ENCODE peak calls at places on chromosomes 11 and 22, in four cellular contexts. T is AG09319, Q is cardiac fibroblast, H is RPMI8226. F is an unnamed sample.

GRCh38 chr11:106276126-106276525 is 198.7 kb downstream of the AASDHPPT start:
- DNase-seq in T (no peak), Q (peak; percentile 59), H (no peak), F (no peak)

GRCh38 chr22:31852691-31853370 is 91.5 kb upstream of the YWHAH start:
- DNase-seq in T (no peak), Q (no peak), H (no peak), F (no peak)

GRCh38 chr11:75400110-75400865 is 970 bp downstream of the RPS3 start:
- DNase-seq in T (no peak), Q (peak; percentile 41), H (peak; percentile 35), F (no peak)

GRCh38 chr11:72223615-72224586 is 666 bp upstream of the INPPL1 start:
- DNase-seq in T (no peak), Q (peak; percentile 69), H (peak; percentile 51), F (peak; percentile 50)

GRCh38 chr11:114027396-114027795 is 32.1 kb upstream of the ZBTB16 start:
- DNase-seq in T (no peak), Q (no peak), H (no peak), F (no peak)

GRCh38 chr11:14179126-14179820 is 179.7 kb downstream of the RRAS2 start:
- DNase-seq in T (peak; percentile 96), Q (peak; percentile 26), H (no peak), F (no peak)

GRCh38 chr11:75031224-75031753 is 42.6 kb downstream of the NEU3 start:
- DNase-seq in T (no peak), Q (peak; percentile 92), H (no peak), F (no peak)

GRCh38 chr11:128226106-128226716 is 361.1 kb downstream of the ETS1 start:
- DNase-seq in T (no peak), Q (no peak), H (no peak), F (no peak)

GRCh38 chr11:112421854-112422253 is 161.2 kb upstream of the PLET1 start:
- DNase-seq in T (no peak), Q (no peak), H (no peak), F (no peak)

GRCh38 chr11:125224391-125225015 is 60.0 kb downstream of the PKNOX2 start:
- DNase-seq in T (no peak), Q (peak; percentile 51), H (no peak), F (no peak)

GRCh38 chr11:132050577-132051180 is 680.3 kb downstream of the NTM start:
- DNase-seq in T (no peak), Q (no peak), H (no peak), F (no peak)

GRCh38 chr11:5591613-5592012 is 4.8 kb upstream of the TRIM6 start:
- DNase-seq in T (no peak), Q (no peak), H (no peak), F (no peak)

GRCh38 chr22:45420011-45420410 is 6.5 kb downstream of the RIBC2 start:
- DNase-seq in T (no peak), Q (no peak), H (no peak), F (no peak)

GRCh38 chr11:116563713-116564050 is 209.1 kb downstream of the BUD13 start:
- DNase-seq in T (no peak), Q (no peak), H (no peak), F (no peak)

GRCh38 chr11:83194284-83195175 is 1.0 kb downstream of the ANKRD42 start:
- DNase-seq in T (peak; percentile 34), Q (peak; percentile 82), H (peak; percentile 82), F (peak; percentile 16)

GRCh38 chr11:123072279-123072678 is 10.3 kb upstream of the HSPA8 start:
- DNase-seq in T (no peak), Q (no peak), H (peak; percentile 66), F (no peak)

GRCh38 chr22:27839261-27839660 is 37.7 kb upstream of the MN1 start:
- DNase-seq in T (no peak), Q (no peak), H (no peak), F (no peak)

GRCh38 chr11:131693756-131694155 is 323.3 kb downstream of the NTM start:
- DNase-seq in T (no peak), Q (no peak), H (no peak), F (no peak)